ENCODE peak calls at places on chromosomes 3 and 15, in five cellular contexts. O is mucosa of descending colon, A is neuronal stem cell, Y is psoas muscle, K is suprapubic skin. J is an unnamed sample. For H3K36me3, the result is how much of the 10 kb centered on the place peaks cover.

GRCh38 chr3:116569611-116570010 is 124.3 kb upstream of the LSAMP start:
- DNase-seq in O (no peak), A (no peak), Y (no peak), K (no peak), J (no peak)

GRCh38 chr15:66186049-66186825 is 67.3 kb downstream of the MEGF11 start:
- DNase-seq in O (no peak), A (no peak), Y (no peak), K (no peak), J (no peak)

GRCh38 chr3:69462022-69462825 is 76.3 kb upstream of the FRMD4B start:
- DNase-seq in O (no peak), A (no peak), Y (no peak), K (no peak), J (no peak)

GRCh38 chr3:184506579-184506978 is 55.0 kb upstream of the EPHB3 start:
- DNase-seq in O (no peak), A (no peak), Y (no peak), K (no peak), J (no peak)

GRCh38 chr3:137770821-137771399 is 6.8 kb downstream of the SOX14 start:
- DNase-seq in O (peak), A (no peak), Y (no peak), K (no peak), J (no peak)

GRCh38 chr15:57690341-57690966 is 16.1 kb upstream of the POLR2M start:
- DNase-seq in O (no peak), A (no peak), Y (no peak), K (no peak), J (no peak)

GRCh38 chr3:126959921-126960603 is 22.9 kb upstream of the PLXNA1 start:
- DNase-seq in O (no peak), A (no peak), Y (no peak), K (peak), J (peak)

GRCh38 chr15:58038426-58039106 is 26.9 kb downstream of the ALDH1A2 start:
- DNase-seq in O (no peak), A (no peak), Y (no peak), K (no peak), J (no peak)

GRCh38 chr15:69060744-69061143 is 46.2 kb downstream of the NOX5 start:
- DNase-seq in O (no peak), A (no peak), Y (no peak), K (no peak), J (no peak)

GRCh38 chr3:152737021-152737908 is 97.7 kb upstream of the P2RY1 start:
- DNase-seq in O (no peak), A (no peak), Y (no peak), K (no peak), J (no peak)

GRCh38 chr15:100779331-100780207 is 100.1 kb upstream of the ALDH1A3 start:
- DNase-seq in O (no peak), A (no peak), Y (no peak), K (no peak), J (peak)

GRCh38 chr3:8869613-8870012 is 93.7 kb downstream of the RAD18 start:
- DNase-seq in O (no peak), A (peak), Y (no peak), K (no peak), J (no peak)

GRCh38 chr3:20039765-20040475 is at the start of gene KAT2B:
- DNase-seq in O (peak), A (peak), Y (peak), K (peak), J (peak)

GRCh38 chr3:37863949-37864822 is 2.5 kb downstream of the CTDSPL start:
- DNase-seq in O (no peak), A (no peak), Y (no peak), K (no peak), J (no peak)

GRCh38 chr15:97235285-97235985 is 725.1 kb upstream of the ARRDC4 start:
- DNase-seq in O (no peak), A (peak), Y (no peak), K (no peak), J (no peak)

GRCh38 chr3:65808407-65808806 is 230.3 kb downstream of the MAGI1 start:
- DNase-seq in O (no peak), A (no peak), Y (no peak), K (no peak), J (no peak)

GRCh38 chr3:8532251-8532831 is 30.7 kb downstream of the LMCD1 start:
- DNase-seq in O (no peak), A (no peak), Y (no peak), K (peak), J (no peak)

GRCh38 chr3:128067481-128067880 is 15.2 kb downstream of the SEC61A1 start:
- DNase-seq in O (no peak), A (no peak), Y (no peak), K (no peak), J (no peak)

GRCh38 chr3:128069271-128069670 is 17.0 kb downstream of the SEC61A1 start:
- DNase-seq in O (no peak), A (no peak), Y (no peak), K (no peak), J (peak)

GRCh38 chr3:128068156-128068620 is 16.0 kb downstream of the SEC61A1 start:
- DNase-seq in O (no peak), A (peak), Y (no peak), K (no peak), J (peak)

GRCh38 chr3:128064962-128065361 is 12.7 kb downstream of the SEC61A1 start:
- DNase-seq in O (no peak), A (no peak), Y (no peak), K (no peak), J (no peak)

DNA sequence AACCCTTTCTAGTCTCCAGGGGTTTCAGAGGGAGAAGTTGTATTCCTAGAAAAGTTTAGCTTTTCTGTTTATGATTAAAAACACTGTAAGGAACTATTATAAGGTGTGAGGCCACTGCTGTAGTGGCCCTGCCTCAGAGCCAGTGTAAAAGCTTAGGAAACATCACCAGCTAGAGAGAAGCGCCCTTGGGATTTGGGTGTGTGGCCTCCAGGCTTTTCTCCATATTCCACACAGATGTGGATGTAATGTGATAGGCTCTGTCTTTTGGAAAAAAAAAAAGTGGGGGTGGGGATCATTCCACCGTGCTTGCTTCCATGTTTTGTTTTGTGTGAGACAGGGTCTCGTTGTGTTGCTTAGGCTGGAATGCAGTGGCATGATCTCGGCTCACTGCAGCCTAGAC is 13.9 kb downstream of the SEC61A1 start:
- DNase-seq in O (no peak), A (no peak), Y (no peak), K (no peak), J (no peak)
- H3K36me3 ChIP-seq in O (half or more), A (half or more), Y (under half), K (half or more), J (half or more)

DNA sequence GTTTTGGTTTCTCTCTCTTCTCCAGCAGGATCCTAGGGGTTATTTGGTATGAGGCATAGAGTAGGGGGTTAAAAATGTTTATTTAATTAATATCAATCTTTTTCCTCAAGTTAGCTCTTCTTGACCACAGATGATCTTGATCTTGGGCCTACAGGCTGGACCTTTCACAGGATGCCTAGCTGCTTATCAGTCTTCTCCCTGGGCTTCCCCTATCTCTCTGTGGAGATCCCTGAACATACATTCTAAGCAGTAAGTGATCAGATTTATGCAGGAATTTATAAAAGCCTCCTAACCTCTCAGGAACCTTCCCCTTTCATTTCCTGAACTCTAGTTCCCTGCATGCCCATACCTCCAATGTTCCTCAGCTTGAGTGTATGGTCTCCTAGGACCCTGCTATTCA is 428.3 kb downstream of the TBC1D5 start:
- DNase-seq in O (no peak), A (no peak), Y (no peak), K (no peak), J (no peak)
- H3K36me3 ChIP-seq in O (under half), A (under half), Y (under half), K (under half), J (under half)

GRCh38 chr3:139355502-139355901 is 11.7 kb downstream of the MRPS22 start:
- DNase-seq in O (no peak), A (no peak), Y (no peak), K (no peak), J (no peak)
- H3K36me3 ChIP-seq in O (under half), A (half or more), Y (under half), K (half or more), J (half or more)

GRCh38 chr3:111952866-111953450 is 25.9 kb upstream of the ABHD10 start:
- DNase-seq in O (no peak), A (no peak), Y (no peak), K (no peak), J (no peak)
- H3K36me3 ChIP-seq in O (under half), A (half or more), Y (under half), K (under half), J (under half)

GRCh38 chr3:128903501-128903900 is 24.1 kb downstream of the ACAD9 start:
- DNase-seq in O (no peak), A (no peak), Y (no peak), K (no peak), J (no peak)
- H3K36me3 ChIP-seq in O (under half), A (half or more), Y (under half), K (half or more), J (half or more)

GRCh38 chr3:10000686-10001085 is 14.0 kb upstream of the EMC3 start:
- DNase-seq in O (peak), A (no peak), Y (no peak), K (no peak), J (no peak)
- H3K36me3 ChIP-seq in O (under half), A (half or more), Y (under half), K (under half), J (under half)

J was measured in upper lobe of right lung.